ENCODE peak calls at places on chromosomes 1 and 21, in five cellular contexts. One of them, this sample, is unnamed. For H3K4me1, the result is how much of the 10 kb centered on the place peaks cover.

GRCh38 chr1:36657826-36658225 is 175.1 kb upstream of the CSF3R start:
- DNase-seq in IMR-90: no peak
- DNase-seq in mesenchymal stem cell: no peak
- DNase-seq in H9: no peak
- DNase-seq in H1: no peak
- DNase-seq in this sample: no peak

GRCh38 chr1:172414331-172414730 is 6.2 kb upstream of the C1orf105 start:
- DNase-seq in IMR-90: peak
- DNase-seq in mesenchymal stem cell: no peak
- DNase-seq in H9: no peak
- DNase-seq in H1: no peak
- DNase-seq in this sample: no peak

GRCh38 chr1:159009704-159010361 is at the start of gene IFI16:
- DNase-seq in IMR-90: peak
- DNase-seq in mesenchymal stem cell: peak
- DNase-seq in H9: no peak
- DNase-seq in H1: no peak
- DNase-seq in this sample: no peak

GRCh38 chr1:175824079-175824478 is 80.7 kb upstream of the TNR start:
- DNase-seq in IMR-90: no peak
- DNase-seq in mesenchymal stem cell: no peak
- DNase-seq in H9: peak
- DNase-seq in H1: peak
- DNase-seq in this sample: peak

GRCh38 chr1:158203693-158204457 is 23.2 kb downstream of the CD1D start:
- DNase-seq in IMR-90: peak
- DNase-seq in mesenchymal stem cell: peak
- DNase-seq in H9: no peak
- DNase-seq in H1: no peak
- DNase-seq in this sample: peak

GRCh38 chr1:24964811-24965570 is 34.9 kb upstream of the RUNX3 start:
- DNase-seq in IMR-90: peak
- DNase-seq in mesenchymal stem cell: peak
- DNase-seq in H9: peak
- DNase-seq in H1: no peak
- DNase-seq in this sample: no peak

GRCh38 chr1:29579821-29580425 is 343.6 kb downstream of the PTPRU start:
- DNase-seq in IMR-90: peak
- DNase-seq in mesenchymal stem cell: peak
- DNase-seq in H9: no peak
- DNase-seq in H1: no peak
- DNase-seq in this sample: no peak

GRCh38 chr1:175620380-175620779 is 123.0 kb downstream of the TNR start:
- DNase-seq in IMR-90: no peak
- DNase-seq in mesenchymal stem cell: no peak
- DNase-seq in H9: no peak
- DNase-seq in H1: no peak
- DNase-seq in this sample: no peak

GRCh38 chr1:150235436-150235851 is 468 bp downstream of the ANP32E start:
- DNase-seq in IMR-90: no peak
- DNase-seq in mesenchymal stem cell: no peak
- DNase-seq in H9: no peak
- DNase-seq in H1: no peak
- DNase-seq in this sample: no peak

GRCh38 chr1:203276408-203276807 is 28.9 kb upstream of the BTG2 start:
- DNase-seq in IMR-90: no peak
- DNase-seq in mesenchymal stem cell: no peak
- DNase-seq in H9: no peak
- DNase-seq in H1: no peak
- DNase-seq in this sample: no peak

GRCh38 chr1:181141431-181141910 is 53.0 kb downstream of the IER5 start:
- DNase-seq in IMR-90: peak
- DNase-seq in mesenchymal stem cell: peak
- DNase-seq in H9: no peak
- DNase-seq in H1: no peak
- DNase-seq in this sample: no peak

GRCh38 chr1:8797230-8797629 is 20.2 kb downstream of the RERE start:
- DNase-seq in IMR-90: peak
- DNase-seq in mesenchymal stem cell: no peak
- DNase-seq in H9: no peak
- DNase-seq in H1: no peak
- DNase-seq in this sample: no peak

GRCh38 chr1:211648336-211648735 is 27.1 kb downstream of the NEK2 start:
- DNase-seq in IMR-90: peak
- DNase-seq in mesenchymal stem cell: peak
- DNase-seq in H9: no peak
- DNase-seq in H1: no peak
- DNase-seq in this sample: no peak

GRCh38 chr1:54017979-54018378 is at the start of gene LDLRAD1:
- DNase-seq in IMR-90: no peak
- DNase-seq in mesenchymal stem cell: no peak
- DNase-seq in H9: peak
- DNase-seq in H1: no peak
- DNase-seq in this sample: no peak

GRCh38 chr1:1290238-1290731 is 10.0 kb downstream of the SCNN1D start:
- DNase-seq in IMR-90: no peak
- DNase-seq in mesenchymal stem cell: peak
- DNase-seq in H9: peak
- DNase-seq in H1: peak
- DNase-seq in this sample: no peak

GRCh38 chr1:158177705-158178450 is 2.8 kb upstream of the CD1D start:
- DNase-seq in IMR-90: peak
- DNase-seq in mesenchymal stem cell: peak
- DNase-seq in H9: peak
- DNase-seq in H1: peak
- DNase-seq in this sample: peak

GRCh38 chr1:173424786-173425407 is 52.2 kb upstream of the PRDX6 start:
- DNase-seq in IMR-90: peak
- DNase-seq in mesenchymal stem cell: no peak
- DNase-seq in H9: no peak
- DNase-seq in H1: peak
- DNase-seq in this sample: no peak

GRCh38 chr1:209787551-209787950 is 3.2 kb upstream of the C1orf74 start:
- DNase-seq in IMR-90: peak
- DNase-seq in mesenchymal stem cell: no peak
- DNase-seq in H9: no peak
- DNase-seq in H1: no peak
- DNase-seq in this sample: no peak

GRCh38 chr1:162388615-162389014 is 7.1 kb downstream of the C1orf226 start:
- DNase-seq in IMR-90: no peak
- DNase-seq in mesenchymal stem cell: peak
- DNase-seq in H9: no peak
- DNase-seq in H1: peak
- DNase-seq in this sample: no peak

GRCh38 chr1:206895320-206895719 is 1.9 kb upstream of the IL24 start:
- DNase-seq in IMR-90: no peak
- DNase-seq in mesenchymal stem cell: no peak
- DNase-seq in H9: no peak
- DNase-seq in H1: no peak
- DNase-seq in this sample: no peak

GRCh38 chr1:33338495-33339211 is 17.8 kb upstream of the A3GALT2 start:
- DNase-seq in IMR-90: peak
- DNase-seq in mesenchymal stem cell: peak
- DNase-seq in H9: no peak
- DNase-seq in H1: no peak
- DNase-seq in this sample: no peak

GRCh38 chr1:223079498-223079897 is 63.5 kb downstream of the TLR5 start:
- DNase-seq in IMR-90: no peak
- DNase-seq in mesenchymal stem cell: no peak
- DNase-seq in H9: no peak
- DNase-seq in H1: no peak
- DNase-seq in this sample: no peak

GRCh38 chr1:12434174-12434573 is 183.8 kb downstream of the DHRS3 start:
- DNase-seq in IMR-90: peak
- DNase-seq in mesenchymal stem cell: peak
- DNase-seq in H9: no peak
- DNase-seq in H1: no peak
- DNase-seq in this sample: no peak

GRCh38 chr1:15168479-15168878 is 14.9 kb downstream of the TMEM51 start:
- DNase-seq in IMR-90: peak
- DNase-seq in mesenchymal stem cell: peak
- DNase-seq in H9: no peak
- DNase-seq in H1: no peak
- DNase-seq in this sample: no peak

GRCh38 chr1:237975903-237976302 is 85.2 kb upstream of the ZP4 start:
- DNase-seq in IMR-90: no peak
- DNase-seq in mesenchymal stem cell: no peak
- DNase-seq in H9: no peak
- DNase-seq in H1: no peak
- DNase-seq in this sample: no peak

GRCh38 chr21:46436586-46436985 is 22.1 kb upstream of the DIP2A start:
- DNase-seq in IMR-90: no peak
- DNase-seq in mesenchymal stem cell: no peak
- DNase-seq in H9: no peak
- DNase-seq in H1: no peak
- DNase-seq in this sample: no peak

GRCh38 chr1:19354531-19354981 is 42.4 kb downstream of the SLC66A1 start:
- DNase-seq in IMR-90: no peak
- DNase-seq in mesenchymal stem cell: no peak
- DNase-seq in H9: no peak
- DNase-seq in H1: no peak
- DNase-seq in this sample: no peak

GRCh38 chr1:175155936-175156335 is 36.6 kb downstream of the KIAA0040 start:
- DNase-seq in IMR-90: no peak
- DNase-seq in mesenchymal stem cell: no peak
- DNase-seq in H9: no peak
- DNase-seq in H1: no peak
- DNase-seq in this sample: no peak

GRCh38 chr1:99806882-99807281 is 40.4 kb upstream of the FRRS1 start:
- DNase-seq in IMR-90: no peak
- DNase-seq in mesenchymal stem cell: no peak
- DNase-seq in H9: no peak
- DNase-seq in H1: no peak
- DNase-seq in this sample: no peak

GRCh38 chr1:236759252-236759859 is 35.7 kb upstream of the MTR start:
- DNase-seq in IMR-90: peak
- DNase-seq in mesenchymal stem cell: peak
- DNase-seq in H9: no peak
- DNase-seq in H1: no peak
- DNase-seq in this sample: peak

GRCh38 chr1:84077476-84078107 is 66.5 kb upstream of the PRKACB start:
- DNase-seq in IMR-90: peak
- DNase-seq in mesenchymal stem cell: peak
- DNase-seq in H9: peak
- DNase-seq in H1: peak
- DNase-seq in this sample: peak

DNA sequence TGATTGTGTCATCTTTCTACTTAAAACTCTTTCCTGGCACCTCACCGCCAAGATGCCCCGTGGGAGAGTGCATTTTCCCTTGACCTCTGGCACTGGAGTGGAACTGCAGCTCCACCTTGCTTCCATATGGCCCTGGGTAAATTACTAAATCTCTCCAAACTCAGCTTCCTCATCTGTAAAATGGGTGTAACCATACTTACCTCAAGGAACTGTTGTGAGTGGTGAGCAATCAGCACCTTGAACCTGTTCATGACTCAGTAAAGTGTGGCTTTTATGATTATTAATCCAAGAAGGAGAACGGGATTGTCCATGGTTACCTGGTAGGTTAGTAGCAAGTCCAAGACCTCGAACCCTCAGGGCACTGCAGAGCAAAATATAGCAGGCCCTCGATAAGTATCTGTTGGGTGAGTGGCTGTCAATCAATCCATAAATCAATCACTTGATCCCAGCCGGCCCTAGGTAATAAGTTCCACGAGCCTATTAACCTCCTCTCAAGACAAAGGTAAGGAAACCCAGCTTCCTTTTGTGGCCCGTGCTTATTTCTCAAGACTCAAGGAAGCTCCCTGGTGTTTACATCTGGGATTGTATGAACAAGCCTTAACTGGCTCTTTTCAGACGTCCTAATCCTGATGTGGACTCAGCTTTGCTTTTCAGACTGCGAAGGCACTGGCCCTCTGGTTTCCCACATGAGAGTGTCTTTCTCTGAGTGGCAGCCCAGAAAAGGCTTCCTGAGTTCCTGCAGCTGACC is 114.0 kb upstream of the GJB5 start:
- DNase-seq in IMR-90: no peak
- DNase-seq in mesenchymal stem cell: no peak
- DNase-seq in H9: no peak
- DNase-seq in H1: no peak
- DNase-seq in this sample: no peak
- H4K91ac ChIP-seq in IMR-90: no peak
- H4K91ac ChIP-seq in mesenchymal stem cell: no peak
- H4K91ac ChIP-seq in H9: no peak
- H4K91ac ChIP-seq in H1: no peak
- H4K91ac ChIP-seq in this sample: no peak

DNA sequence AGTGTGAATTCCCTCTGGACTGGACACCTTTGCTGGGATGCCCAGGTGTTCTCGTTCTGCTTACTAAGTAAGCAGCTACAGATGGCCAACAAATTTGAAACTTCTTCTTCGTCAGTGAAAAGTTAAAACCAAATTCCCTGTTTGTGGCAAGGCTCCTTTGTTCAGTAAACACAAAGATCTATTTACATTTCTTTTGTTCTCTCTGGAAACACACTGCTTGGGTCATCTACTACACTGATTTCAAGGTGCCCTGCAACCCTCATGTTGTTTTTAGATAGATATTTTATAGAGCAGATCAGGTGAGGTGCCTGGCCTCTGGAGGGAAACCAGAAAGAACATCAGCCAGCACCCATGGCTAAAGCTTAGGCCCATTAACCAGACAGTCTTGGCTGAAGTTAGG is 157.2 kb upstream of the UBE2U start:
- DNase-seq in IMR-90: no peak
- DNase-seq in mesenchymal stem cell: no peak
- DNase-seq in H9: no peak
- DNase-seq in H1: no peak
- DNase-seq in this sample: no peak
- H3K4me1 ChIP-seq in IMR-90: under half
- H3K4me1 ChIP-seq in mesenchymal stem cell: under half
- H3K4me1 ChIP-seq in H9: under half
- H3K4me1 ChIP-seq in H1: under half
- H3K4me1 ChIP-seq in this sample: under half

DNA sequence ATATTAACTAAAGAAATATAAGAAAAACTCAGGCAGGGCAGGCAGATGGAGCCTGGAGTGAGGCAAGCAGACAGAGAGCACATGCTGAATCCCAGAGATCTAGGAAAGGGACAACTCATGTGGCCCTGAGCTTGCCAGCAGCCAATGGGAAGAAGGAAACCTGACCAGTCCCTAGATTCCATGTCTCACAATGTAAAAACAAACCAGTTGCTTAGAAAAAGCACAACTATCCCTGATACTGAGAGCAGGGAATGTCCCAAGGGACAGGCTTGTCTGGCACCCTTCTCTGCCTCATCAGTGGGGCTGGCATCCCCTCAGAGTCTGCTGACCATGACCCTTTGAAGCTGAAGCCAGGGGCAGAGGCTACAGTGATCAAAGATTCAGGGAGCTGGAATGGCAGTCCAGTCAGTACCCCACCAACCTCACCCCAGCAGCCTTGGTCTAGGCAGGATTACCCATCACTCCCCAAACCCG is 27.8 kb downstream of the HSPG2 start:
- DNase-seq in IMR-90: peak
- DNase-seq in mesenchymal stem cell: peak
- DNase-seq in H9: no peak
- DNase-seq in H1: no peak
- DNase-seq in this sample: no peak
- H4K91ac ChIP-seq in IMR-90: peak
- H4K91ac ChIP-seq in mesenchymal stem cell: peak
- H4K91ac ChIP-seq in H9: no peak
- H4K91ac ChIP-seq in H1: peak
- H4K91ac ChIP-seq in this sample: no peak

GRCh38 chr1:167620002-167620401 is 10.0 kb upstream of the RCSD1 start:
- DNase-seq in IMR-90: no peak
- DNase-seq in mesenchymal stem cell: no peak
- DNase-seq in H9: no peak
- DNase-seq in H1: no peak
- DNase-seq in this sample: no peak
- H3K4me1 ChIP-seq in IMR-90: under half
- H3K4me1 ChIP-seq in mesenchymal stem cell: under half
- H3K4me1 ChIP-seq in H9: under half
- H3K4me1 ChIP-seq in H1: under half
- H3K4me1 ChIP-seq in this sample: under half

This sample was measured in neuronal stem cell.